ENCODE peak calls at places on chromosomes 16 and 17, in four cellular contexts. A is upper lobe of left lung, U is left ventricle myocardium inferior, Y is dorsolateral prefrontal cortex. C is an unnamed sample.

GRCh38 chr17:31859487-31860008 is 504 bp upstream of the COPRS start:
- DNase-seq in Y (no peak), U (no peak), A (no peak), C (no peak)

GRCh38 chr16:50166511-50167500 is 13.7 kb downstream of the TENT4B start:
- DNase-seq in A (no peak), Y (no peak), U (no peak), C (no peak)

GRCh38 chr17:77594416-77595209 is 363.9 kb upstream of the TNRC6C start:
- DNase-seq in Y (no peak), U (no peak), A (peak; percentile 4), C (no peak)

GRCh38 chr17:18321309-18321708 is 6.2 kb downstream of the SMCR8 start:
- DNase-seq in Y (no peak), A (no peak), U (no peak), C (peak; percentile 28)

GRCh38 chr16:70430667-70431536 is 8.0 kb downstream of the ST3GAL2 start:
- DNase-seq in U (no peak), Y (no peak), A (peak; percentile 64), C (no peak)

GRCh38 chr16:14146445-14146844 is 75.3 kb downstream of the MRTFB start:
- DNase-seq in U (no peak), A (no peak), Y (no peak), C (no peak)

GRCh38 chr16:17204248-17205043 is 266.3 kb downstream of the XYLT1 start:
- DNase-seq in Y (no peak), A (no peak), U (no peak), C (no peak)

GRCh38 chr16:87556941-87557459 is 45.3 kb upstream of the JPH3 start:
- DNase-seq in A (peak; percentile 36), Y (no peak), U (peak; percentile 68), C (peak; percentile 67)

GRCh38 chr17:57900991-57901743 is 51.3 kb upstream of the MRPS23 start:
- DNase-seq in Y (no peak), U (no peak), A (peak; percentile 54), C (no peak)

GRCh38 chr17:21278304-21279197 is 6.0 kb upstream of the MAP2K3 start:
- DNase-seq in U (peak; percentile 20), A (peak; percentile 91), Y (no peak), C (peak; percentile 52)

GRCh38 chr17:83186751-83187421 is 107.5 kb downstream of the METRNL start:
- DNase-seq in Y (no peak), U (no peak), A (no peak), C (no peak)

GRCh38 chr17:75514299-75515228 is 773 bp downstream of the CASKIN2 start:
- DNase-seq in U (no peak), Y (peak; percentile 48), A (peak; percentile 67), C (peak; percentile 6)

GRCh38 chr17:41848788-41849187 is 11.2 kb downstream of the KLHL10 start:
- DNase-seq in U (no peak), A (no peak), Y (no peak), C (no peak)

GRCh38 chr17:8857919-8858318 is 9.6 kb downstream of the PIK3R6 start:
- DNase-seq in A (no peak), U (peak; percentile 41), Y (no peak), C (peak; percentile 87)

GRCh38 chr16:74998481-74999207 is at the start of gene ZNRF1:
- DNase-seq in Y (peak; percentile 70), A (peak; percentile 84), U (peak; percentile 88), C (peak; percentile 68)

GRCh38 chr16:49953090-49953489 is 71.9 kb upstream of the CNEP1R1 start:
- DNase-seq in A (no peak), U (no peak), Y (no peak), C (no peak)

GRCh38 chr17:39191750-39192510 is 5.5 kb downstream of the CACNB1 start:
- DNase-seq in Y (no peak), A (no peak), U (no peak), C (no peak)

GRCh38 chr16:67945392-67945933 is 1.5 kb upstream of the LCAT start:
- DNase-seq in Y (no peak), U (no peak), A (no peak), C (no peak)

GRCh38 chr17:39244016-39244599 is 18.4 kb upstream of the STAC2 start:
- DNase-seq in Y (no peak), A (no peak), U (no peak), C (no peak)

GRCh38 chr17:61737820-61738219 is 125.5 kb downstream of the BRIP1 start:
- DNase-seq in Y (no peak), A (no peak), U (no peak), C (no peak)

GRCh38 chr16:29820271-29820701 is at the start of gene MVP:
- DNase-seq in A (peak; percentile 92), U (peak; percentile 67), Y (no peak), C (peak; percentile 70)

GRCh38 chr17:68437979-68438877 is 19.1 kb downstream of the WIPI1 start:
- DNase-seq in A (peak; percentile 80), U (peak; percentile 51), Y (no peak), C (no peak)

GRCh38 chr17:64781810-64782555 is 119.9 kb upstream of the SMURF2 start:
- DNase-seq in Y (no peak), A (no peak), U (no peak), C (no peak)

GRCh38 chr17:74123350-74123749 is 80.1 kb upstream of the RPL38 start:
- DNase-seq in Y (peak; percentile 6), U (no peak), A (no peak), C (peak; percentile 66)

GRCh38 chr17:32882734-32883133 is 5.8 kb upstream of the MYO1D start:
- DNase-seq in U (no peak), A (no peak), Y (peak; percentile 24), C (peak; percentile 44)

GRCh38 chr16:17470871-17471744 is at the start of gene XYLT1:
- DNase-seq in A (peak; percentile 45), U (peak; percentile 51), Y (peak; percentile 58), C (peak; percentile 98)

GRCh38 chr17:66523378-66524174 is 221.2 kb downstream of the PRKCA start:
- DNase-seq in U (no peak), A (no peak), Y (peak; percentile 38), C (no peak)

GRCh38 chr16:85998868-85999729 is 100.1 kb downstream of the IRF8 start:
- DNase-seq in A (no peak), U (no peak), Y (no peak), C (no peak)

GRCh38 chr16:876041-876335 is 75.5 kb upstream of the GNG13 start:
- DNase-seq in Y (no peak), U (no peak), A (no peak), C (no peak)

GRCh38 chr17:11296994-11297393 is 56.0 kb downstream of the SHISA6 start:
- DNase-seq in A (no peak), U (no peak), Y (no peak), C (no peak)
- TF ChIP-seq CTCF in A (no peak), U (peak; percentile 47), Y (no peak), C (no peak)

DNA sequence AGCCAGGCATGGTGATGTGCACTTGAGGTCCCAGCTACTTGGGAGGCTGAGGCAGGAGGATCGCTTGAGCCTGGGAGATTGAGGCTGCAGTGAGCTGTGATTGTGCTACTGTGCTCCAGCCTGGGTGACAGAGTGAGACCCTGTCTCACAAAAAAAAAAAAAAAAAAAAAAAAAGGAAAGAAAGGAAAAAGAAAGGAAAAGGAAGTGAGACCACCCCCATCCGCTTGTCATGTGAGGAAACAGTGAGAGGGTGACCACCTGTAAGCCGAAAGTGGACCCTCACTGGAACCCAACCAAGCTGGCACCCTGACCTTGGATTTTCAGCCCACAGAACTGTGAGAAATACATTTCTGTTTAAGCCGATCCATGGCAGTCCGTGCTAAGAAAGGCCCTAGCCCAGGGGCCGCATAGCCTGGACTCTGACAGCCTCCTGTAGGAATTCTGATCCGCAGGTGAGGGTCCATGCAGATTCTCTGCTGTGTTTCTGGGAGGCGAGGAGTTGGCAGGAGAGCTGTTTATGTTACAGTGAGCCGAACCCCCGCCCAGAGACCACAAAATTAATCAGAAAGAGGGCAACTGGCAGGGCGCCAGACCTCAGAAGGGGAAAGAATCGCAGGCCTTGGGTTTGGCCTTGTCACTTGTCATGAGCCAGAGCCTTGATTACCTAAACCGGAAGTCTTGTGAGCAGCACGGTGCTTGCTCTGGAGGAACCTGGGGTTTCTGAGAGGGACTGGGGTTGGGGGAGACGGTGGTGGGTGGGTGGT is 938 bp downstream of the SGSH start:
- DNase-seq in A (peak; percentile 90), Y (peak; percentile 25), U (peak; percentile 69), C (peak; percentile 82)
- H3K4me3 ChIP-seq in A (peak overlapping the region; percentile 93), Y (peak overlapping the region; percentile 76), U (peak overlapping the region; percentile 98), C (peak overlapping the region; percentile 85)

GRCh38 chr16:9275386-9275785 is 183.9 kb downstream of the HAPSTR1 start:
- DNase-seq in A (no peak), U (no peak), Y (no peak), C (no peak)

GRCh38 chr16:9270941-9271340 is 179.5 kb downstream of the HAPSTR1 start:
- DNase-seq in A (no peak), Y (no peak), U (no peak), C (no peak)

GRCh38 chr16:9268446-9268845 is 177.0 kb downstream of the HAPSTR1 start:
- DNase-seq in Y (no peak), U (no peak), A (no peak), C (no peak)

GRCh38 chr16:9275816-9276354 is 184.4 kb downstream of the HAPSTR1 start:
- DNase-seq in Y (no peak), A (no peak), U (no peak), C (no peak)

GRCh38 chr16:9270424-9270823 is 179.0 kb downstream of the HAPSTR1 start:
- DNase-seq in A (no peak), Y (no peak), U (no peak), C (no peak)
- TF ChIP-seq CTCF in A (no peak), Y (no peak), U (no peak), C (no peak)

DNA sequence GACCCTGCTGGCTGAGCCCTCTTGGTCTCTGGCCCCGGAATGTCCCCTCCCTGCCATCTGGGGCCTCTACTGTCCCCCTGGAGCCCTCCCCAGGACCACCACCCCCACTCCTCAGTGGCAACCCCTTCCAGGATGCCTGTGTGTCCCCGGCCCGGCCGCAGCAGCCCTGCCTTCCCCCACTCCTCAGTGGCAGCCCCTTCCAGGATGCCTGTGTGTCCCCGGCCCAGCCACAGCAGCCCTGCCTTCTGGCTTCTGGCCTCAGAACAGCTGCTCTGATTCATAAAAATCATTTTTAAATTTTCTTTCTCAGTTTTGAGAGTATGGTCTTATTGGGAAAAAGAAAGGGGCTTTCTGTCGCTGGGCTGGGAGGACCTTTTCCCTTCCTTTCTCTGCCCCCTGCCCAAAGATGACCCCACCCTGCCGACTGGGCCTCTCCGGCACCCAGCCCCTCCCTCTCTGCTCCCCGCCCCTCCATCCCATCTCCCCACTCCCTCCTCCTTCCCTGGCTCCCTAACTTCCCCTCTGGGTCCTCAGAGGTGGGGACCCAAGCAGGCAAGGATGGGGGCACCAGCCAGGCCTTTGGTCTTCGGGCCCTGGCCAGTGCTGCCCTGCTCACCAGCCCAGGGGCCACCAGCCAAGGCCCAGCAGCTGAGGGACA is 40.5 kb downstream of the BAHCC1 start:
- DNase-seq in U (no peak), A (no peak), Y (no peak), C (no peak)
- H3K4me3 ChIP-seq in U (no peak overlapping the region), A (no peak overlapping the region), Y (no peak overlapping the region), C (no peak overlapping the region)

C was measured in AG10803.